ENCODE peak calls at places on chromosomes 7 and 10, in nine cellular contexts. One of them, this sample, is unnamed. For H3K9me3 and H3K27me3, the result is how much of the 10 kb centered on the place peaks cover.

GRCh38 chr7:133207687-133208086 is 45.2 kb upstream of the EXOC4 start:
- DNase-seq in fibroblast of lung: no peak
- DNase-seq in heart right ventricle: no peak
- DNase-seq in iPS DF 6.9: no peak
- DNase-seq in WERI-Rb-1: no peak
- DNase-seq in vagina: no peak
- DNase-seq in naive thymus-derived CD4-positive, alpha-beta T cell: no peak
- DNase-seq in ovary: no peak
- DNase-seq in CD4-positive, alpha-beta memory T cell: no peak
- DNase-seq in this sample: peak

GRCh38 chr10:11946652-11947051 is 96.0 kb downstream of the UPF2 start:
- DNase-seq in fibroblast of lung: no peak
- DNase-seq in naive thymus-derived CD4-positive, alpha-beta T cell: no peak
- DNase-seq in heart right ventricle: no peak
- DNase-seq in ovary: no peak
- DNase-seq in WERI-Rb-1: no peak
- DNase-seq in vagina: no peak
- DNase-seq in CD4-positive, alpha-beta memory T cell: no peak
- DNase-seq in iPS DF 6.9: no peak
- DNase-seq in this sample: no peak

GRCh38 chr10:48476279-48476982 is 128.4 kb downstream of the ARHGAP22 start:
- DNase-seq in fibroblast of lung: no peak
- DNase-seq in CD4-positive, alpha-beta memory T cell: no peak
- DNase-seq in WERI-Rb-1: peak
- DNase-seq in heart right ventricle: no peak
- DNase-seq in iPS DF 6.9: no peak
- DNase-seq in vagina: no peak
- DNase-seq in naive thymus-derived CD4-positive, alpha-beta T cell: peak
- DNase-seq in ovary: peak
- DNase-seq in this sample: no peak

GRCh38 chr10:48801026-48801425 is 116.4 kb downstream of the WDFY4 start:
- DNase-seq in CD4-positive, alpha-beta memory T cell: no peak
- DNase-seq in heart right ventricle: no peak
- DNase-seq in WERI-Rb-1: no peak
- DNase-seq in vagina: peak
- DNase-seq in fibroblast of lung: no peak
- DNase-seq in naive thymus-derived CD4-positive, alpha-beta T cell: no peak
- DNase-seq in iPS DF 6.9: no peak
- DNase-seq in ovary: no peak
- DNase-seq in this sample: no peak

GRCh38 chr10:49837096-49837495 is 75.0 kb upstream of the OGDHL start:
- DNase-seq in ovary: no peak
- DNase-seq in vagina: no peak
- DNase-seq in CD4-positive, alpha-beta memory T cell: no peak
- DNase-seq in iPS DF 6.9: no peak
- DNase-seq in WERI-Rb-1: no peak
- DNase-seq in naive thymus-derived CD4-positive, alpha-beta T cell: no peak
- DNase-seq in heart right ventricle: no peak
- DNase-seq in fibroblast of lung: peak
- DNase-seq in this sample: no peak

GRCh38 chr10:3672220-3672619 is 112.8 kb downstream of the KLF6 start:
- DNase-seq in ovary: no peak
- DNase-seq in WERI-Rb-1: no peak
- DNase-seq in fibroblast of lung: peak
- DNase-seq in iPS DF 6.9: no peak
- DNase-seq in vagina: no peak
- DNase-seq in naive thymus-derived CD4-positive, alpha-beta T cell: no peak
- DNase-seq in heart right ventricle: no peak
- DNase-seq in CD4-positive, alpha-beta memory T cell: no peak
- DNase-seq in this sample: no peak

GRCh38 chr7:55177589-55178261 is 158.9 kb downstream of the EGFR start:
- DNase-seq in ovary: peak
- DNase-seq in WERI-Rb-1: no peak
- DNase-seq in fibroblast of lung: peak
- DNase-seq in iPS DF 6.9: no peak
- DNase-seq in naive thymus-derived CD4-positive, alpha-beta T cell: no peak
- DNase-seq in CD4-positive, alpha-beta memory T cell: no peak
- DNase-seq in vagina: peak
- DNase-seq in heart right ventricle: peak
- DNase-seq in this sample: no peak

GRCh38 chr10:116626815-116627214 is 6.1 kb downstream of the PNLIPRP2 start:
- DNase-seq in heart right ventricle: no peak
- DNase-seq in vagina: no peak
- DNase-seq in ovary: no peak
- DNase-seq in fibroblast of lung: no peak
- DNase-seq in CD4-positive, alpha-beta memory T cell: no peak
- DNase-seq in WERI-Rb-1: no peak
- DNase-seq in naive thymus-derived CD4-positive, alpha-beta T cell: no peak
- DNase-seq in iPS DF 6.9: no peak
- DNase-seq in this sample: no peak

GRCh38 chr10:35456175-35456574 is 119.9 kb downstream of the CCNY start:
- DNase-seq in heart right ventricle: no peak
- DNase-seq in CD4-positive, alpha-beta memory T cell: no peak
- DNase-seq in iPS DF 6.9: no peak
- DNase-seq in naive thymus-derived CD4-positive, alpha-beta T cell: no peak
- DNase-seq in ovary: no peak
- DNase-seq in fibroblast of lung: no peak
- DNase-seq in WERI-Rb-1: no peak
- DNase-seq in vagina: no peak
- DNase-seq in this sample: no peak

GRCh38 chr10:35126530-35127288 is at the start of gene CREM:
- DNase-seq in vagina: peak
- DNase-seq in ovary: peak
- DNase-seq in iPS DF 6.9: peak
- DNase-seq in WERI-Rb-1: peak
- DNase-seq in heart right ventricle: peak
- DNase-seq in fibroblast of lung: peak
- DNase-seq in naive thymus-derived CD4-positive, alpha-beta T cell: peak
- DNase-seq in CD4-positive, alpha-beta memory T cell: peak
- DNase-seq in this sample: peak

GRCh38 chr10:86180861-86181260 is 185.7 kb downstream of the GRID1 start:
- DNase-seq in CD4-positive, alpha-beta memory T cell: no peak
- DNase-seq in WERI-Rb-1: no peak
- DNase-seq in heart right ventricle: no peak
- DNase-seq in vagina: no peak
- DNase-seq in naive thymus-derived CD4-positive, alpha-beta T cell: no peak
- DNase-seq in iPS DF 6.9: no peak
- DNase-seq in ovary: no peak
- DNase-seq in fibroblast of lung: no peak
- DNase-seq in this sample: no peak

GRCh38 chr10:88946965-88947590 is 5.5 kb downstream of the ACTA2 start:
- DNase-seq in heart right ventricle: no peak
- DNase-seq in WERI-Rb-1: no peak
- DNase-seq in iPS DF 6.9: no peak
- DNase-seq in vagina: no peak
- DNase-seq in naive thymus-derived CD4-positive, alpha-beta T cell: no peak
- DNase-seq in ovary: no peak
- DNase-seq in fibroblast of lung: peak
- DNase-seq in CD4-positive, alpha-beta memory T cell: no peak
- DNase-seq in this sample: no peak

GRCh38 chr7:88344956-88345832 is 38.5 kb upstream of the STEAP4 start:
- DNase-seq in heart right ventricle: peak
- DNase-seq in vagina: no peak
- DNase-seq in ovary: peak
- DNase-seq in fibroblast of lung: peak
- DNase-seq in iPS DF 6.9: peak
- DNase-seq in naive thymus-derived CD4-positive, alpha-beta T cell: no peak
- DNase-seq in WERI-Rb-1: peak
- DNase-seq in CD4-positive, alpha-beta memory T cell: no peak
- DNase-seq in this sample: peak

GRCh38 chr7:1458676-1459511 is at the start of gene MICALL2:
- DNase-seq in naive thymus-derived CD4-positive, alpha-beta T cell: peak
- DNase-seq in heart right ventricle: peak
- DNase-seq in CD4-positive, alpha-beta memory T cell: no peak
- DNase-seq in vagina: no peak
- DNase-seq in WERI-Rb-1: no peak
- DNase-seq in ovary: peak
- DNase-seq in fibroblast of lung: peak
- DNase-seq in iPS DF 6.9: no peak
- DNase-seq in this sample: peak

GRCh38 chr7:1459930-1460756 is 873 bp upstream of the MICALL2 start:
- DNase-seq in naive thymus-derived CD4-positive, alpha-beta T cell: no peak
- DNase-seq in iPS DF 6.9: no peak
- DNase-seq in vagina: no peak
- DNase-seq in heart right ventricle: peak
- DNase-seq in fibroblast of lung: no peak
- DNase-seq in ovary: peak
- DNase-seq in CD4-positive, alpha-beta memory T cell: no peak
- DNase-seq in WERI-Rb-1: no peak
- DNase-seq in this sample: peak

GRCh38 chr7:1461640-1462375 is 2.5 kb upstream of the MICALL2 start:
- DNase-seq in CD4-positive, alpha-beta memory T cell: no peak
- DNase-seq in iPS DF 6.9: no peak
- DNase-seq in fibroblast of lung: no peak
- DNase-seq in ovary: no peak
- DNase-seq in naive thymus-derived CD4-positive, alpha-beta T cell: no peak
- DNase-seq in WERI-Rb-1: no peak
- DNase-seq in heart right ventricle: no peak
- DNase-seq in vagina: no peak
- DNase-seq in this sample: no peak

GRCh38 chr7:1459512-1459892 is 232 bp upstream of the MICALL2 start:
- DNase-seq in WERI-Rb-1: peak
- DNase-seq in heart right ventricle: peak
- DNase-seq in vagina: peak
- DNase-seq in fibroblast of lung: peak
- DNase-seq in iPS DF 6.9: peak
- DNase-seq in ovary: peak
- DNase-seq in naive thymus-derived CD4-positive, alpha-beta T cell: peak
- DNase-seq in CD4-positive, alpha-beta memory T cell: peak
- DNase-seq in this sample: peak

GRCh38 chr7:1460757-1461639 is 1.7 kb upstream of the MICALL2 start:
- DNase-seq in ovary: peak
- DNase-seq in WERI-Rb-1: no peak
- DNase-seq in vagina: no peak
- DNase-seq in heart right ventricle: peak
- DNase-seq in iPS DF 6.9: no peak
- DNase-seq in fibroblast of lung: peak
- DNase-seq in CD4-positive, alpha-beta memory T cell: no peak
- DNase-seq in naive thymus-derived CD4-positive, alpha-beta T cell: no peak
- DNase-seq in this sample: no peak
- H3K4me3 ChIP-seq in ovary: no peak
- H3K4me3 ChIP-seq in WERI-Rb-1: no peak
- H3K4me3 ChIP-seq in vagina: peak
- H3K4me3 ChIP-seq in heart right ventricle: peak
- H3K4me3 ChIP-seq in iPS DF 6.9: no peak
- H3K4me3 ChIP-seq in fibroblast of lung: peak
- H3K4me3 ChIP-seq in CD4-positive, alpha-beta memory T cell: no peak
- H3K4me3 ChIP-seq in naive thymus-derived CD4-positive, alpha-beta T cell: no peak
- H3K4me3 ChIP-seq in this sample: no peak

DNA sequence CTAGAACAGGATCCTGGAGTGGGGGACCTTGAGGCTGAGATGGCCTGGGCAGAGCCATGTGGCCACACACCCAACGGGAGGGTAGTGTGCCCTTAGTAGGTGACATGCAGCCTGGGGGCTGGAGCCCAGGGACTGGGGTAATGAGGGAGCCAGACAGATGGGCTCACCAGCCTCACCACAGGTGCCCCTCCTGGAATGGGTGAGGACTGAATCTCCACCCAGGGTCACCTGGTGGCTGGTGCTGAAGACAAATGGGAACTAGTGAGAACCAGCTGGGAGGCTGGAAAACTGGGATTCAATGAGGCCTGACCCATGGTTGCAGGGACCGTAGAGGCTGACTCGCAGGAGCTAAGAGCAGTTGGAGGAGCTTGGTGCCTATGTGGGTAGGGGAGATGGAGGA is 6.1 kb downstream of the ZP3 start:
- DNase-seq in naive thymus-derived CD4-positive, alpha-beta T cell: no peak
- DNase-seq in ovary: no peak
- DNase-seq in heart right ventricle: no peak
- DNase-seq in WERI-Rb-1: no peak
- DNase-seq in fibroblast of lung: no peak
- DNase-seq in vagina: no peak
- DNase-seq in CD4-positive, alpha-beta memory T cell: no peak
- DNase-seq in iPS DF 6.9: no peak
- DNase-seq in this sample: no peak
- H3K9me3 ChIP-seq in naive thymus-derived CD4-positive, alpha-beta T cell: under half
- H3K9me3 ChIP-seq in ovary: under half
- H3K9me3 ChIP-seq in heart right ventricle: under half
- H3K9me3 ChIP-seq in WERI-Rb-1: under half
- H3K9me3 ChIP-seq in fibroblast of lung: under half
- H3K9me3 ChIP-seq in vagina: under half
- H3K9me3 ChIP-seq in CD4-positive, alpha-beta memory T cell: under half
- H3K9me3 ChIP-seq in iPS DF 6.9: under half
- H3K9me3 ChIP-seq in this sample: under half

DNA sequence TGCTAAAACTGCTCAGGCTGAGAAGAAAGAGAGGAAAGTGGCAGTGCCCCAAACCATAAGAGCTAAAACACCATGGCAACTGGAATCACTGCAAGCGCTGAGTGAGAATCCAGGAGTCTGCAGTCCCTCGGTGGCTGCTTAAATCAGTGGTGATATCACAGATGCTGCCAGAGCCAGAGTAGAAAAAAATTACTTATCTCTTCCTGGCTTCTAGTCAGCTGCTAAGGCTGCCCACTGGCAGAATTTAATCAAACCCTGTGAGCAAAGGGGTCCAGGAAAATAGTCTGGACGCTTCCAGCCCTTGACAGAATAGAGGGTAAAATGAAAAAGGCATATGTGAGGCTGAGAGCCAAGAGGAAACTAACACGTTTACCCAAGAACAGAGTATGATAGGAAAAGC is 150.3 kb upstream of the CHRM2 start:
- DNase-seq in heart right ventricle: no peak
- DNase-seq in naive thymus-derived CD4-positive, alpha-beta T cell: no peak
- DNase-seq in iPS DF 6.9: no peak
- DNase-seq in CD4-positive, alpha-beta memory T cell: no peak
- DNase-seq in fibroblast of lung: no peak
- DNase-seq in WERI-Rb-1: no peak
- DNase-seq in vagina: no peak
- DNase-seq in ovary: no peak
- DNase-seq in this sample: no peak
- H3K27me3 ChIP-seq in heart right ventricle: under half
- H3K27me3 ChIP-seq in naive thymus-derived CD4-positive, alpha-beta T cell: under half
- H3K27me3 ChIP-seq in iPS DF 6.9: under half
- H3K27me3 ChIP-seq in CD4-positive, alpha-beta memory T cell: under half
- H3K27me3 ChIP-seq in fibroblast of lung: under half
- H3K27me3 ChIP-seq in WERI-Rb-1: under half
- H3K27me3 ChIP-seq in vagina: under half
- H3K27me3 ChIP-seq in ovary: under half
- H3K27me3 ChIP-seq in this sample: under half

DNA sequence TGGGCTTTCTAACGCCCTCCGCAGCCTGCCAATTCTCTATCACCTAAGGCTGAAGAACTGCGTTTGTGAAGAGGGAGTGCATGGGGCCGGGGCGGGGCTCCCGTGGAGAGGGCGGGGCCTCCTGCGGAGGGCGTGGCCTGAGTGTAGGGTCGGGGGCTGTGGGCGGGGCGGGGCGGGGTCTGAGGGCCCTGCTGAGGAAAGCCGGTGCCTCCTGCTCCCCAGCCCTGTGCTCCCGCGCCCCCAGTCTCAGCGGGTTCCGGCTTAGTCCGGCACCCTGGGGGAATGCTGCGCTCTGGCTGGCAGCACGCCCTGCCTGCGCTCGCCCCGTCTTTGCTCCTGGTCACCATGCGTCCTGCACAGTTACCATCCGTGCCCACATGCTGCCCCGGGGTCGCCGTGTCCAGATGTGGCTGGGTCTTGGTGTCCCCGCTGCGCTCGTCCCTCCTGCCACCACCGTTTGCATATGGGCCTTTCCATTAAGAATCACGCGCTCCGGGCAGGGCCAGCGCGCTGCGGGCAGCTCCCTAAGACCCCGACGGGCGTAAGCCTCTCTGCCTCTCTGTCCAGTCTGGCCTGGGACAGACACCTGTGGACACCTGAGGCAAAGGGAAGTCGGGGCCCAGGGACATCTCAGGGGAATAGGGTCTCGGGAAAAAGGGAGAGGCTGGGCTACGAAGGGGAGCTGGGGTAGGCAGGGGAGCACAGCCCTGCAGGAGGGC is 144.0 kb upstream of the RET start:
- DNase-seq in CD4-positive, alpha-beta memory T cell: peak
- DNase-seq in fibroblast of lung: no peak
- DNase-seq in vagina: no peak
- DNase-seq in ovary: no peak
- DNase-seq in heart right ventricle: no peak
- DNase-seq in iPS DF 6.9: no peak
- DNase-seq in naive thymus-derived CD4-positive, alpha-beta T cell: peak
- DNase-seq in WERI-Rb-1: no peak
- DNase-seq in this sample: peak
- H3K4me3 ChIP-seq in CD4-positive, alpha-beta memory T cell: no peak
- H3K4me3 ChIP-seq in fibroblast of lung: no peak
- H3K4me3 ChIP-seq in vagina: no peak
- H3K4me3 ChIP-seq in ovary: no peak
- H3K4me3 ChIP-seq in heart right ventricle: peak
- H3K4me3 ChIP-seq in iPS DF 6.9: peak
- H3K4me3 ChIP-seq in naive thymus-derived CD4-positive, alpha-beta T cell: peak
- H3K4me3 ChIP-seq in WERI-Rb-1: no peak
- H3K4me3 ChIP-seq in this sample: no peak